ENCODE peak calls at places on chromosomes 6 and 20, in seven cellular contexts. One of them, this sample, is unnamed. For H3K36me3, the result is how much of the 10 kb centered on the place peaks cover.

GRCh38 chr6:35473075-35473848 is 5.1 kb downstream of the RPL10A start:
- DNase-seq in HCT116: no peak
- DNase-seq in PC-9: no peak
- DNase-seq in PC-3: no peak
- DNase-seq in GM23248: no peak
- DNase-seq in astrocyte: no peak
- DNase-seq in mesenchymal stem cell: no peak
- DNase-seq in this sample: no peak

GRCh38 chr6:65546894-65547293 is 160.1 kb downstream of the EYS start:
- DNase-seq in HCT116: no peak
- DNase-seq in PC-9: no peak
- DNase-seq in PC-3: no peak
- DNase-seq in GM23248: no peak
- DNase-seq in astrocyte: no peak
- DNase-seq in mesenchymal stem cell: no peak
- DNase-seq in this sample: no peak

GRCh38 chr6:25404693-25405169 is 125.6 kb downstream of the CARMIL1 start:
- DNase-seq in HCT116: no peak
- DNase-seq in PC-9: no peak
- DNase-seq in PC-3: no peak
- DNase-seq in GM23248: peak
- DNase-seq in astrocyte: no peak
- DNase-seq in mesenchymal stem cell: no peak
- DNase-seq in this sample: no peak

GRCh38 chr20:32018269-32019155 is 8.3 kb downstream of the CCM2L start:
- DNase-seq in HCT116: peak
- DNase-seq in PC-9: peak
- DNase-seq in PC-3: peak
- DNase-seq in GM23248: peak
- DNase-seq in astrocyte: no peak
- DNase-seq in mesenchymal stem cell: no peak
- DNase-seq in this sample: no peak

GRCh38 chr6:37024665-37025337 is 19.3 kb downstream of the FGD2 start:
- DNase-seq in HCT116: peak
- DNase-seq in PC-9: peak
- DNase-seq in PC-3: peak
- DNase-seq in GM23248: peak
- DNase-seq in astrocyte: no peak
- DNase-seq in mesenchymal stem cell: no peak
- DNase-seq in this sample: peak

GRCh38 chr6:16372029-16372776 is 133.8 kb downstream of the GMPR start:
- DNase-seq in HCT116: no peak
- DNase-seq in PC-9: no peak
- DNase-seq in PC-3: no peak
- DNase-seq in GM23248: no peak
- DNase-seq in astrocyte: no peak
- DNase-seq in mesenchymal stem cell: no peak
- DNase-seq in this sample: no peak

GRCh38 chr6:3796396-3796795 is 44.9 kb upstream of the PXDC1 start:
- DNase-seq in HCT116: no peak
- DNase-seq in PC-9: no peak
- DNase-seq in PC-3: no peak
- DNase-seq in GM23248: no peak
- DNase-seq in astrocyte: no peak
- DNase-seq in mesenchymal stem cell: no peak
- DNase-seq in this sample: peak

GRCh38 chr6:14441371-14441781 is 323.8 kb downstream of the CD83 start:
- DNase-seq in HCT116: no peak
- DNase-seq in PC-9: no peak
- DNase-seq in PC-3: no peak
- DNase-seq in GM23248: peak
- DNase-seq in astrocyte: no peak
- DNase-seq in mesenchymal stem cell: no peak
- DNase-seq in this sample: no peak

GRCh38 chr6:105757512-105758200 is 328.5 kb upstream of the PRDM1 start:
- DNase-seq in HCT116: no peak
- DNase-seq in PC-9: peak
- DNase-seq in PC-3: peak
- DNase-seq in GM23248: no peak
- DNase-seq in astrocyte: no peak
- DNase-seq in mesenchymal stem cell: no peak
- DNase-seq in this sample: no peak

GRCh38 chr6:108699290-108700041 is 138.7 kb downstream of the FOXO3 start:
- DNase-seq in HCT116: no peak
- DNase-seq in PC-9: no peak
- DNase-seq in PC-3: no peak
- DNase-seq in GM23248: no peak
- DNase-seq in astrocyte: no peak
- DNase-seq in mesenchymal stem cell: no peak
- DNase-seq in this sample: no peak
- H3K27ac ChIP-seq in HCT116: no peak
- H3K27ac ChIP-seq in PC-9: no peak
- H3K27ac ChIP-seq in PC-3: no peak
- H3K27ac ChIP-seq in GM23248: no peak
- H3K27ac ChIP-seq in astrocyte: no peak
- H3K27ac ChIP-seq in mesenchymal stem cell: no peak
- H3K27ac ChIP-seq in this sample: no peak

GRCh38 chr20:1130058-1130694 is 11.8 kb downstream of the PSMF1 start:
- DNase-seq in HCT116: no peak
- DNase-seq in PC-9: no peak
- DNase-seq in PC-3: no peak
- DNase-seq in GM23248: no peak
- DNase-seq in astrocyte: no peak
- DNase-seq in mesenchymal stem cell: no peak
- DNase-seq in this sample: no peak

GRCh38 chr20:1127840-1128239 is 9.4 kb downstream of the PSMF1 start:
- DNase-seq in HCT116: no peak
- DNase-seq in PC-9: no peak
- DNase-seq in PC-3: peak
- DNase-seq in GM23248: no peak
- DNase-seq in astrocyte: no peak
- DNase-seq in mesenchymal stem cell: no peak
- DNase-seq in this sample: no peak

GRCh38 chr20:1134355-1134754 is 16.0 kb downstream of the PSMF1 start:
- DNase-seq in HCT116: no peak
- DNase-seq in PC-9: no peak
- DNase-seq in PC-3: no peak
- DNase-seq in GM23248: no peak
- DNase-seq in astrocyte: no peak
- DNase-seq in mesenchymal stem cell: no peak
- DNase-seq in this sample: no peak

GRCh38 chr20:1134836-1135235 is 16.4 kb downstream of the PSMF1 start:
- DNase-seq in HCT116: no peak
- DNase-seq in PC-9: no peak
- DNase-seq in PC-3: no peak
- DNase-seq in GM23248: no peak
- DNase-seq in astrocyte: no peak
- DNase-seq in mesenchymal stem cell: no peak
- DNase-seq in this sample: no peak

GRCh38 chr20:1130849-1131248 is 12.4 kb downstream of the PSMF1 start:
- DNase-seq in HCT116: no peak
- DNase-seq in PC-9: no peak
- DNase-seq in PC-3: no peak
- DNase-seq in GM23248: no peak
- DNase-seq in astrocyte: no peak
- DNase-seq in mesenchymal stem cell: no peak
- DNase-seq in this sample: no peak
- H3K36me3 ChIP-seq in HCT116: half or more
- H3K36me3 ChIP-seq in PC-9: under half
- H3K36me3 ChIP-seq in PC-3: half or more
- H3K36me3 ChIP-seq in GM23248: half or more
- H3K36me3 ChIP-seq in astrocyte: under half
- H3K36me3 ChIP-seq in mesenchymal stem cell: half or more
- H3K36me3 ChIP-seq in this sample: under half

GRCh38 chr6:132359891-132360290 is 41.4 kb downstream of the MOXD1 start:
- DNase-seq in HCT116: no peak
- DNase-seq in PC-9: no peak
- DNase-seq in PC-3: no peak
- DNase-seq in GM23248: no peak
- DNase-seq in astrocyte: no peak
- DNase-seq in mesenchymal stem cell: no peak
- DNase-seq in this sample: no peak

GRCh38 chr6:132362318-132363185 is 38.7 kb downstream of the MOXD1 start:
- DNase-seq in HCT116: no peak
- DNase-seq in PC-9: no peak
- DNase-seq in PC-3: peak
- DNase-seq in GM23248: peak
- DNase-seq in astrocyte: no peak
- DNase-seq in mesenchymal stem cell: no peak
- DNase-seq in this sample: no peak

GRCh38 chr6:132354517-132355167 is 46.6 kb downstream of the MOXD1 start:
- DNase-seq in HCT116: no peak
- DNase-seq in PC-9: no peak
- DNase-seq in PC-3: peak
- DNase-seq in GM23248: no peak
- DNase-seq in astrocyte: no peak
- DNase-seq in mesenchymal stem cell: no peak
- DNase-seq in this sample: no peak

DNA sequence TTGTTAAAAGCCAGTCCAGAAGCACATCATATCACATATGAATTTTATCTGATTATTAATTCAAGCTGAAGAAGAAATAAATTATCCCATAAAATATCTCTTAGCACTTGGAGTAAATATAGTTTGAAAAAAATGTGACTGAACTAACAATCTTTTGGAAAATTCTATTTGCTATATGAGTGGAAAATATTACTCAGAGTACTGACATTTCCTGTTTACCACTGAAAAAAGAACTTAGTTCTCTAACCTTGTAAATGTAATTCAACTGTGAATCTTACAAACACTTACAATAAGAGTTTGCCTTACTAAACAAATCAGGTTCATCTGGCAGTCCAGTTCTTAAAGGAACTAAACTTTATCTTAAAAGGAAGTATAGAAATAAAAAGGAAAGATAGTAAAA is 44.2 kb downstream of the MOXD1 start:
- DNase-seq in HCT116: no peak
- DNase-seq in PC-9: no peak
- DNase-seq in PC-3: peak
- DNase-seq in GM23248: peak
- DNase-seq in astrocyte: peak
- DNase-seq in mesenchymal stem cell: peak
- DNase-seq in this sample: no peak
- H3K4me2 ChIP-seq in HCT116: no peak
- H3K4me2 ChIP-seq in PC-9: no peak
- H3K4me2 ChIP-seq in PC-3: peak
- H3K4me2 ChIP-seq in GM23248: peak
- H3K4me2 ChIP-seq in astrocyte: no peak
- H3K4me2 ChIP-seq in mesenchymal stem cell: no peak
- H3K4me2 ChIP-seq in this sample: no peak

DNA sequence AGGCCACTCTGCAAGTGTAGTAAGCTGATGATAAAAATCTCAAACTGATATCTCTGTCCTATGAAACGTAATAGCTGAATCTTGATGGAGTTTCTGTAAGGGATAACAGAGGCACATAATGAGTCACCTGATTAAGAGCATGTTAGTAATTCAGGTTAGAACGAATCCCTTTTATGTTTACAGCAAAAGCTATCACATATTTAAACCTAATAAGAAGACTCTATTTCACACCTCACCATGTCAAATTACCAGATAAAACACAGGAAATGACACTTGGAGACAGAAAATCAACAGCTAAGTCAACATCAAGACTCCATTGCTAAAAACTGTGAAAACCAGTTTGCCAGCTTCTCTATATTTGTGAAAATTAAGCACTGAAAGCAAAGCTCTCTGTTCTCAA is 11.8 kb downstream of the CST7 start:
- DNase-seq in HCT116: no peak
- DNase-seq in PC-9: no peak
- DNase-seq in PC-3: no peak
- DNase-seq in GM23248: no peak
- DNase-seq in astrocyte: no peak
- DNase-seq in mesenchymal stem cell: no peak
- DNase-seq in this sample: no peak
- H3K27ac ChIP-seq in HCT116: no peak
- H3K27ac ChIP-seq in PC-9: no peak
- H3K27ac ChIP-seq in PC-3: no peak
- H3K27ac ChIP-seq in GM23248: no peak
- H3K27ac ChIP-seq in astrocyte: no peak
- H3K27ac ChIP-seq in mesenchymal stem cell: no peak
- H3K27ac ChIP-seq in this sample: no peak

GRCh38 chr20:58702161-58702510 is 9.5 kb downstream of the NPEPL1 start:
- DNase-seq in HCT116: no peak
- DNase-seq in PC-9: no peak
- DNase-seq in PC-3: no peak
- DNase-seq in GM23248: no peak
- DNase-seq in astrocyte: no peak
- DNase-seq in mesenchymal stem cell: no peak
- DNase-seq in this sample: no peak

GRCh38 chr20:58699246-58700107 is 6.9 kb downstream of the NPEPL1 start:
- DNase-seq in HCT116: no peak
- DNase-seq in PC-9: no peak
- DNase-seq in PC-3: no peak
- DNase-seq in GM23248: no peak
- DNase-seq in astrocyte: no peak
- DNase-seq in mesenchymal stem cell: no peak
- DNase-seq in this sample: no peak

GRCh38 chr20:58701431-58702160 is 9.0 kb downstream of the NPEPL1 start:
- DNase-seq in HCT116: no peak
- DNase-seq in PC-9: no peak
- DNase-seq in PC-3: no peak
- DNase-seq in GM23248: no peak
- DNase-seq in astrocyte: no peak
- DNase-seq in mesenchymal stem cell: no peak
- DNase-seq in this sample: no peak

GRCh38 chr20:58700121-58700780 is 7.7 kb downstream of the NPEPL1 start:
- DNase-seq in HCT116: no peak
- DNase-seq in PC-9: no peak
- DNase-seq in PC-3: no peak
- DNase-seq in GM23248: peak
- DNase-seq in astrocyte: no peak
- DNase-seq in mesenchymal stem cell: no peak
- DNase-seq in this sample: no peak

DNA sequence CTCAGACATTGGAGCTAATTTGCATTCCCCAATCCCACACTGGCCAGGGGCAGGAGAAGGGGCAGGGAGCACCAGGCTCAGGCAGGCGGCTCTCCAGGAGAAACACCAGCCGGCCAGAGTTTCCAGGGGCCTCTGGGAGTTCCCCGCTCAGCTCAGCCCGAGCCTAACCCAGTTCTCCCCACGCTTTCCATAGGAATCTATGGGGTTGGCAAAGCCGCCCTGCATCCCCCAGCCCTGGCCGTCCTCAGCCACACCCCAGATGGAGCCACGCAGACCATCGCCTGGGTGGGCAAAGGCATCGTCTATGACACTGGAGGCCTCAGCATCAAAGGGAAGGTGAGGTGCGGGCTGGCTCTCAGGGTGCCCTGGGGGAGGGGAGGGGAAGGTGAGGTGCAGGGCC is 8.2 kb downstream of the NPEPL1 start:
- DNase-seq in HCT116: no peak
- DNase-seq in PC-9: no peak
- DNase-seq in PC-3: no peak
- DNase-seq in GM23248: no peak
- DNase-seq in astrocyte: no peak
- DNase-seq in mesenchymal stem cell: no peak
- DNase-seq in this sample: no peak
- H3K36me3 ChIP-seq in HCT116: under half
- H3K36me3 ChIP-seq in PC-9: under half
- H3K36me3 ChIP-seq in PC-3: under half
- H3K36me3 ChIP-seq in GM23248: under half
- H3K36me3 ChIP-seq in astrocyte: under half
- H3K36me3 ChIP-seq in mesenchymal stem cell: half or more
- H3K36me3 ChIP-seq in this sample: under half

GRCh38 chr20:24951536-24952047 is 2.5 kb downstream of the CST7 start:
- DNase-seq in HCT116: no peak
- DNase-seq in PC-9: no peak
- DNase-seq in PC-3: no peak
- DNase-seq in GM23248: no peak
- DNase-seq in astrocyte: no peak
- DNase-seq in mesenchymal stem cell: no peak
- DNase-seq in this sample: no peak
- H3K4me2 ChIP-seq in HCT116: no peak
- H3K4me2 ChIP-seq in PC-9: no peak
- H3K4me2 ChIP-seq in PC-3: no peak
- H3K4me2 ChIP-seq in GM23248: no peak
- H3K4me2 ChIP-seq in astrocyte: no peak
- H3K4me2 ChIP-seq in mesenchymal stem cell: no peak
- H3K4me2 ChIP-seq in this sample: no peak

This sample was measured in keratinocyte.